ENCODE peak calls at places on chromosomes 13 and 19, in seven cellular contexts. H is A549, Q is adrenal gland, P is lower leg skin, N is IMR-90, L is esophagus squamous epithelium, C is suprapubic skin. E is an unnamed sample.

GRCh38 chr13:27508802-27509201 is 58.4 kb upstream of the MTIF3 start:
- DNase-seq in H (no peak), Q (no peak), P (no peak), N (no peak), L (no peak), C (no peak), E (no peak)

GRCh38 chr19:35346193-35347052 is 1.3 kb upstream of the FFAR1 start:
- DNase-seq in H (no peak), Q (no peak), P (peak; percentile 79), N (no peak), L (no peak), C (peak; percentile 48), E (no peak)

GRCh38 chr19:33752018-33752790 is 44.5 kb upstream of the KCTD15 start:
- DNase-seq in H (no peak), Q (no peak), P (no peak), N (no peak), L (no peak), C (no peak), E (no peak)

GRCh38 chr13:38535271-38535670 is 151.6 kb upstream of the FREM2 start:
- DNase-seq in H (no peak), Q (no peak), P (no peak), N (no peak), L (no peak), C (no peak), E (no peak)

GRCh38 chr13:30830638-30830965 is 75.5 kb upstream of the MEDAG start:
- DNase-seq in H (no peak), Q (no peak), P (no peak), N (peak; percentile 22), L (no peak), C (no peak), E (no peak)

GRCh38 chr19:13103961-13104847 is 1.5 kb upstream of the LYL1 start:
- DNase-seq in H (peak; percentile 31), Q (peak; percentile 51), P (peak; percentile 93), N (no peak), L (peak; percentile 57), C (no peak), E (peak; percentile 80)

GRCh38 chr19:21848706-21849105 is 12.7 kb upstream of the ZNF43 start:
- DNase-seq in H (peak; percentile 8), Q (no peak), P (no peak), N (peak; percentile 31), L (no peak), C (no peak), E (no peak)

GRCh38 chr13:80374453-80374852 is 33.5 kb upstream of the SPRY2 start:
- DNase-seq in H (no peak), Q (no peak), P (no peak), N (no peak), L (no peak), C (no peak), E (no peak)

GRCh38 chr19:6811906-6812305 is 39.4 kb downstream of the VAV1 start:
- DNase-seq in H (peak; percentile 56), Q (no peak), P (no peak), N (peak; percentile 39), L (no peak), C (no peak), E (no peak)

GRCh38 chr13:84121456-84121855 is 239.2 kb upstream of the SLITRK1 start:
- DNase-seq in H (no peak), Q (no peak), P (no peak), N (no peak), L (no peak), C (no peak), E (no peak)

GRCh38 chr19:12913871-12914690 is 5.0 kb downstream of the SYCE2 start:
- DNase-seq in H (no peak), Q (peak; percentile 41), P (no peak), N (no peak), L (no peak), C (no peak), E (no peak)

GRCh38 chr13:109275848-109276247 is 510.5 kb downstream of the IRS2 start:
- DNase-seq in H (no peak), Q (no peak), P (no peak), N (no peak), L (no peak), C (no peak), E (no peak)

GRCh38 chr13:54742984-54743383 is 1714.4 kb downstream of the OLFM4 start:
- DNase-seq in H (no peak), Q (no peak), P (no peak), N (no peak), L (no peak), C (no peak), E (no peak)

GRCh38 chr19:8158411-8159074 is 9.2 kb upstream of the FBN3 start:
- DNase-seq in H (peak; percentile 51), Q (peak; percentile 70), P (no peak), N (peak; percentile 79), L (no peak), C (no peak), E (peak; percentile 77)

GRCh38 chr13:30097089-30097488 is 210.3 kb downstream of the KATNAL1 start:
- DNase-seq in H (no peak), Q (no peak), P (no peak), N (no peak), L (no peak), C (no peak), E (no peak)

GRCh38 chr13:48235100-48235813 is 2.3 kb downstream of the ITM2B start:
- DNase-seq in H (no peak), Q (peak; percentile 39), P (no peak), N (peak; percentile 25), L (no peak), C (no peak), E (peak; percentile 40)

GRCh38 chr19:31312004-31312403 is 37.2 kb downstream of the TSHZ3 start:
- DNase-seq in H (no peak), Q (peak; percentile 35), P (no peak), N (peak; percentile 87), L (no peak), C (no peak), E (no peak)

GRCh38 chr19:53977991-53978731 is 13.3 kb upstream of the CACNG6 start:
- DNase-seq in H (peak; percentile 99), Q (peak; percentile 33), P (peak; percentile 87), N (peak; percentile 84), L (no peak), C (no peak), E (peak; percentile 40)

GRCh38 chr19:39924389-39924788 is 10.0 kb downstream of the FCGBP start:
- DNase-seq in H (no peak), Q (no peak), P (peak; percentile 69), N (no peak), L (no peak), C (no peak), E (no peak)

GRCh38 chr19:2802826-2803225 is 16.8 kb upstream of the ZNF554 start:
- DNase-seq in H (no peak), Q (no peak), P (no peak), N (no peak), L (no peak), C (no peak), E (no peak)

DNA sequence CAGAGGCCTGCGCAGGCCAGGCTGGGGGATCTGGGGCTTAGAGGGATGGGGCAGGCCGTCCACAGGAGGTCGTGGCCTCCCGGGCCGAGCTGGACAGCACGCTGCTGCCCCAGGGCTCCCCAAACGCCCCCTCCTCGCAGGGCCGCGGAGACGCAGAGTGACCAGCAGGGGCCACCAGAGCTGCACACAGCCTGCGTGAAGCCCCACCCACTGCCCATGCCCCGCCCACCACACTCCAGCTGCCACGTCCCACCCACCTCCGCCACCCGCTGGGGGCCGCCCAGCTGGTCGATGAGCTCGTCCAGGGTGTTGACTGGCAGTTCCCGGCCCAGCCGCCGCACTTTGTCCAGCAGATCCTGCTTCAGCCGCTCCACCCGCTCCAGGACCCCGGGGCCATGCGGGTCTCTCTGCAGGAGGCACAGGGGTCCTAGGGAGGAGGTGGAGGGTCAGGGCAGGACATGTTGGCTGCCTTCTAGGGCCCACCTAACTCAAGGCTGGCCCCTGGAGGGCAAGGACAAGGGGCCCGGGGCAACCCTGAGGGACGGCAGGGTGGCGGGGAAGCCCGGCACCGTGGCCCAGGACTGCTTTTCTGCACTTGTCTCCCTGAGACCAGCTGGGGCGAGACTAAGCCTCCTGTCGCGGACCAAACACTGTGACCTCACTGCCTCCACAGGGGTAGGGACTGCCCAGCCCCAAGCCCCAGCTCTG is 9.6 kb downstream of the GPX4 start:
- DNase-seq in H (peak; percentile 72), Q (peak; percentile 97), P (peak; percentile 99), N (peak; percentile 94), L (peak; percentile 69), C (peak; percentile 97), E (peak; percentile 95)
- TF ChIP-seq POLR2A in H (no peak), Q (peak; percentile 51), P (no peak), N (no peak), L (no peak), C (no peak), E (no peak)

GRCh38 chr19:46748325-46749109 is 2.3 kb upstream of the STRN4 start:
- DNase-seq in H (peak; percentile 75), Q (peak; percentile 64), P (no peak), N (peak; percentile 56), L (no peak), C (no peak), E (peak; percentile 85)

GRCh38 chr19:46745521-46746280 is at the start of gene FKRP:
- DNase-seq in H (peak; percentile 54), Q (no peak), P (no peak), N (no peak), L (no peak), C (no peak), E (peak; percentile 50)

GRCh38 chr19:46744005-46744691 is 1.7 kb upstream of the FKRP start:
- DNase-seq in H (no peak), Q (no peak), P (no peak), N (no peak), L (no peak), C (no peak), E (no peak)

GRCh38 chr19:46745030-46745429 is 827 bp upstream of the FKRP start:
- DNase-seq in H (no peak), Q (no peak), P (no peak), N (no peak), L (no peak), C (no peak), E (no peak)

DNA sequence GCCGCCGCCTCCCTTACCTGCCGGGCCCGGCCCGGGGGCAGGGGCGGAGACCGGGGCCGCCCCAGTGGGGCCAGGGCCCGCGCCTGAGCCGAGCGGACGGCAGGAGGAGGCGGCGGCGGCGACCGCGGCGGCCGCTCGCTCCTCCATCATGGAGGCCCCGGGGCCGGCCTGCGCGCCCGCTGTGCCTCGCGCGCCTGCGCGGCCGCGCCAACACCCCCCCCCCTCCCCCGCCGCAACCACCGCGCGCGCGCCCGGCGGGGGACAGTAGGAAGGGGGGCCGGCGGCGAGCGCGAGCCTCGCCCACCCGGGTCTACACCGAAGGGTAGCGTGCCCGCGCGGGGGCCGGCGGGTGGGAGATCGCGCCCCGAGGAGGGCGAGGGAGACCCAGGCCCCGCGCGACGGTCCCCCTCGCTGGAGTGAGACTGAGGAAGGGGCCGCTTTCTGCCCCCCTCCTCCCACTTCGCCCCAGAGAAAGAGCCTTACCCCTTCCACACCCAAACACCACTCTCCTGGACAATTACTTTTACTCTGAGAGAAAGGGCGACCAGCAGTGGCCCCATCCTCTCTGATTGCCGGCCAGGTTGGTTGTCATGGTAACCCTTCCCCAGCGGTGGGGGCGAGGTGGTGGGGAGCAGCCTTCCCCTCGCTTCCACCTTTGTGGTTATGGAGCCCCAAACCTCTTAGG is at the start of gene STRN4:
- DNase-seq in H (peak; percentile 94), Q (no peak), P (no peak), N (no peak), L (no peak), C (no peak), E (peak; percentile 86)
- TF ChIP-seq POLR2A in H (peak; percentile 51), Q (peak; percentile 20), P (no peak), N (peak; percentile 76), L (no peak), C (peak; percentile 69), E (no peak)

GRCh38 chr13:89163081-89163480 is 1491.9 kb downstream of the SLITRK5 start:
- DNase-seq in H (no peak), Q (no peak), P (no peak), N (no peak), L (no peak), C (no peak), E (no peak)
- TF ChIP-seq POLR2A in H (no peak), Q (no peak), P (no peak), N (no peak), L (no peak), C (no peak), E (no peak)

GRCh38 chr19:38838986-38839761 is 7.6 kb upstream of the ECH1 start:
- DNase-seq in H (no peak), Q (no peak), P (no peak), N (no peak), L (no peak), C (no peak), E (no peak)
- TF ChIP-seq POLR2A in H (no peak), Q (no peak), P (no peak), N (no peak), L (no peak), C (no peak), E (peak; percentile 25)

E was measured in erythroblast.